ENCODE peak calls at places on chromosomes 4 and X, in nine cellular contexts. S, Y, L, E, J, W, R, K and T are unnamed samples.

GRCh38 chr4:76708986-76709385 is 189.0 kb downstream of the SOWAHB start:
- DNase-seq in S (no peak), Y (no peak), L (no peak), E (no peak), J (no peak), W (no peak), R (no peak), K (no peak), T (no peak)

GRCh38 chrX:40543661-40544328 is 37.0 kb upstream of the ATP6AP2 start:
- DNase-seq in S (no peak), Y (no peak), L (peak), E (no peak), J (no peak), W (no peak), R (no peak), K (peak), T (no peak)

GRCh38 chrX:131262738-131263679 is 26.1 kb downstream of the IGSF1 start:
- DNase-seq in S (no peak), Y (no peak), L (peak), E (no peak), J (no peak), W (no peak), R (peak), K (no peak), T (no peak)

GRCh38 chr4:141789716-141790115 is 153.3 kb downstream of the IL15 start:
- DNase-seq in S (no peak), Y (no peak), L (no peak), E (no peak), J (no peak), W (no peak), R (no peak), K (no peak), T (no peak)

GRCh38 chr4:187929024-187929423 is 66.5 kb upstream of the ZFP42 start:
- DNase-seq in S (no peak), Y (no peak), L (peak), E (no peak), J (no peak), W (no peak), R (no peak), K (no peak), T (no peak)

GRCh38 chr4:133668061-133668851 is 519.2 kb downstream of the PCDH10 start:
- DNase-seq in S (no peak), Y (no peak), L (no peak), E (no peak), J (no peak), W (no peak), R (no peak), K (no peak), T (no peak)

GRCh38 chr4:105022811-105023667 is 123.6 kb upstream of the TET2 start:
- DNase-seq in S (no peak), Y (no peak), L (no peak), E (no peak), J (no peak), W (no peak), R (no peak), K (peak), T (no peak)

GRCh38 chr4:113406723-113407016 is 354.9 kb downstream of the CAMK2D start:
- DNase-seq in S (no peak), Y (no peak), L (no peak), E (no peak), J (no peak), W (no peak), R (no peak), K (no peak), T (no peak)

GRCh38 chr4:124183926-124184325 is 528.6 kb downstream of the ANKRD50 start:
- DNase-seq in S (no peak), Y (no peak), L (no peak), E (no peak), J (no peak), W (no peak), R (no peak), K (peak), T (no peak)

GRCh38 chrX:55111578-55112254 is 22.9 kb downstream of the PAGE2 start:
- DNase-seq in S (no peak), Y (no peak), L (no peak), E (no peak), J (no peak), W (no peak), R (no peak), K (no peak), T (no peak)

GRCh38 chrX:28491941-28492340 is 95.3 kb upstream of the IL1RAPL1 start:
- DNase-seq in S (no peak), Y (no peak), L (no peak), E (no peak), J (no peak), W (no peak), R (no peak), K (peak), T (no peak)
- H3K4me3 ChIP-seq in S (no peak), Y (no peak), L (no peak), E (no peak), J (no peak), W (no peak), R (no peak), K (no peak), T (no peak)

GRCh38 chr4:2394544-2394943 is 23.9 kb downstream of the ZFYVE28 start:
- DNase-seq in S (no peak), Y (no peak), L (no peak), E (no peak), J (no peak), W (no peak), R (no peak), K (no peak), T (no peak)

GRCh38 chr4:2395038-2395437 is 23.4 kb downstream of the ZFYVE28 start:
- DNase-seq in S (no peak), Y (no peak), L (no peak), E (no peak), J (no peak), W (no peak), R (no peak), K (peak), T (no peak)

GRCh38 chr4:2390780-2391490 is 27.5 kb downstream of the ZFYVE28 start:
- DNase-seq in S (no peak), Y (no peak), L (peak), E (no peak), J (no peak), W (no peak), R (no peak), K (no peak), T (no peak)

GRCh38 chr4:2395584-2395983 is 22.9 kb downstream of the ZFYVE28 start:
- DNase-seq in S (no peak), Y (no peak), L (no peak), E (no peak), J (no peak), W (no peak), R (no peak), K (no peak), T (no peak)

DNA sequence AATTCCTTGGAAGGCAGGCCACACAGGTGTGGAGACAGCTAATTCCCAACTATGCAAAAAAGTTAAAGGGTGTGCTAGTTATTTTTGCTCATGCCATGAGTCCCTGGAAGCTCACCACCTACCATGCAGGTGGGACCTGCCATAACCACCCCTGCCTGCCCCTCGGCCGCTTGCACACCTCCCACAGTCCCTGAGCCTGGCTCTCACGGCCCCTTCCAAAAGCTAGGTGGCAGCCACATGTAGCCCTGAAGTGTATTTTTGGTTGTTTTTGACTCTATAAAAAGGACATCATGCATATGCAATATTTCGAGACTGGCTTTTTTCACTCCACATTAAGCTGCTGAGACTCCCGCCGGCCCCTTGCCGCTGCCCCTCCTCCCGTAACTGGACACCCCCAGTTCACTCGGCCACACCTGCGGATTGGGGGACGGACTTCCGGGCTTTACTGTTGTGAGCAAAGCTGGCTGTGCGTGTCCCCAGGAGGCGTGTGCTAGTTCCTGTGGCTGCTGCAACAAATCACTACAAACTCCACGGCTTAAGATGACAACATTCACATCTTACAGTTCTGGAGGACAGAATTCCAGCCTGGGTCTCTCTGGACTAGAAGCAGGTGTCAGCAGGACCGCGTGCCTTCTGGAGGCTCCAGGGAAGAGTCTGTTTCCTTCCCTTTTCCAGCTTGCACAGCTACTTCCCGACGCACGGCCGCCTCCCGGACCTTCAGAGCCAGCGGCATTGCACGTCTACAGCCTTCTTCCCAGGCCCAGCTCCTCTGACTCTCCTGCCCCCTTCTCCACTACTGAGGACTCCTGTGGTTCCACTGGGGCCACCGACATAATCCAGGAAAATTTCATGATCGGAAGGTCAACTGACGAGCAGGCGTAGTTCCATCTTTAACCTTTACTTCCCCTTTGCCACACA is 24.8 kb downstream of the ZFYVE28 start:
- DNase-seq in S (peak), Y (peak), L (peak), E (no peak), J (no peak), W (no peak), R (no peak), K (peak), T (no peak)
- H3K4me3 ChIP-seq in S (peak), Y (no peak), L (peak), E (no peak), J (peak), W (no peak), R (peak), K (no peak), T (no peak)

GRCh38 chr4:180059216-180059881 is 2183.9 kb upstream of the TENM3 start:
- DNase-seq in S (no peak), Y (peak), L (no peak), E (peak), J (no peak), W (no peak), R (no peak), K (no peak), T (no peak)

GRCh38 chr4:180057891-180058643 is 2185.1 kb upstream of the TENM3 start:
- DNase-seq in S (no peak), Y (peak), L (no peak), E (peak), J (no peak), W (peak), R (peak), K (peak), T (no peak)

GRCh38 chr4:180058731-180059215 is 2184.4 kb upstream of the TENM3 start:
- DNase-seq in S (no peak), Y (peak), L (no peak), E (peak), J (no peak), W (peak), R (peak), K (peak), T (no peak)

GRCh38 chr4:180057198-180057821 is 2185.9 kb upstream of the TENM3 start:
- DNase-seq in S (no peak), Y (no peak), L (no peak), E (no peak), J (no peak), W (no peak), R (no peak), K (no peak), T (no peak)

DNA sequence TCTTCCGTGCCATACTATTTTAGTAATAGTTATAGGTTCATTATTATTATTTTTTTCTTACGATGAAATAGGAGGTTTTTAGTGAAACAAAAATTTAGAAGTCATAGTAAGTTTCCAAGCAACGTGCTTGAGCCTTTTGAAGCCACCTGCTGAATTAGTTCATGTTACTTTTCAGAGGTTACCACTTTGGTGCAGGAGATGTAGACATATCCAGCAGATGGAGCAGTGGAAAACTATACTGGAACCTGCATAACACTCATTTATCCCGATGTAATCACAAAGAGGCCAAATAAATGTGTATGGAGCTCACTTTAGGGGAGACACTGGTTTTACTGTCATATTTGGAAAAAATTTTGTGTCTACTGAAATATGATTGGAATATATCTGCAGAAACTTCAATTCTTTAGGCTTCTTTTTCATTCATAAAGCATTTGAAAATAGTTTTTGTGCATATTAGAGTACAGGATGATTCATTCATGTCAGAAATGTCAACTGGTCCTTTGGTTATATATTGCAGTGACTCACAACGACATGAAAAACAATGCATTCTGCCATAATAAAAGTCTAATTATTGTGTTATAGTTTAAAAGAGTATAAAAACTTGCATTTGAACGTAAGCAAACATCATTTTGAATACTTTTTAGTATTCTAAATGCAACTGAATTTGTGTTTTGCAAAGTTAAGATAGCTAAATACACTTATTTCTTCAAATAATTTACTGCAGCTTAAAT is 2182.9 kb upstream of the TENM3 start:
- DNase-seq in S (no peak), Y (no peak), L (no peak), E (no peak), J (no peak), W (no peak), R (no peak), K (no peak), T (no peak)
- H3K4me3 ChIP-seq in S (no peak), Y (no peak), L (no peak), E (no peak), J (no peak), W (no peak), R (no peak), K (no peak), T (no peak)

DNA sequence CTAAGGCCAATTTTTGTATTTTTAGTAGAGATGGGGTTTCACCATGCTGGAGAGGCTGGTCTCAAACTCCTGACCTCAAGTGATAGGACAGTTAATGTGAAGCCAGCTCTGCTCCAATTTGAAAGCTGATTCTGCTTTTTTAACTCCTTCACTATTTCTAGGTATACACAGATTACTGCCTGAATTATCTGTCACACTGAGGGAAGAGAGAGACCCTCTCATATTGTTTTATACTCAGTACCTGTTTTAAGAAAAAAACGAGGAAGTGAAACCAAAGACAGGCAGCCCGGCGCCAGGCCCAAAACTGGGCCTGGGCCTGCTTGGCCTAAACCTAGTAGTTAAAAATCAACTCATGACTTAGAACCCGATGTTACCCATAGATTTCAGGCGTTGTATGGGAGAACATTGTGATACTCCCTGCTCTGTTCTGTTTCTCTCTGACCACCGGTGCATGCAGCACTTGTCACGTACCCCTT is 1601.5 kb upstream of the PCDH10 start:
- DNase-seq in S (no peak), Y (no peak), L (peak), E (peak), J (no peak), W (no peak), R (no peak), K (no peak), T (no peak)
- H3K4me3 ChIP-seq in S (no peak), Y (no peak), L (no peak), E (no peak), J (no peak), W (no peak), R (no peak), K (no peak), T (no peak)

GRCh38 chr4:101140228-101140627 is 207.1 kb downstream of the PPP3CA start:
- DNase-seq in S (no peak), Y (no peak), L (no peak), E (no peak), J (no peak), W (no peak), R (no peak), K (no peak), T (no peak)

GRCh38 chr4:101141230-101141629 is 206.1 kb downstream of the PPP3CA start:
- DNase-seq in S (no peak), Y (no peak), L (no peak), E (no peak), J (no peak), W (no peak), R (no peak), K (no peak), T (no peak)

GRCh38 chr4:101136373-101137370 is 210.7 kb downstream of the PPP3CA start:
- DNase-seq in S (no peak), Y (no peak), L (no peak), E (no peak), J (no peak), W (no peak), R (no peak), K (no peak), T (no peak)

DNA sequence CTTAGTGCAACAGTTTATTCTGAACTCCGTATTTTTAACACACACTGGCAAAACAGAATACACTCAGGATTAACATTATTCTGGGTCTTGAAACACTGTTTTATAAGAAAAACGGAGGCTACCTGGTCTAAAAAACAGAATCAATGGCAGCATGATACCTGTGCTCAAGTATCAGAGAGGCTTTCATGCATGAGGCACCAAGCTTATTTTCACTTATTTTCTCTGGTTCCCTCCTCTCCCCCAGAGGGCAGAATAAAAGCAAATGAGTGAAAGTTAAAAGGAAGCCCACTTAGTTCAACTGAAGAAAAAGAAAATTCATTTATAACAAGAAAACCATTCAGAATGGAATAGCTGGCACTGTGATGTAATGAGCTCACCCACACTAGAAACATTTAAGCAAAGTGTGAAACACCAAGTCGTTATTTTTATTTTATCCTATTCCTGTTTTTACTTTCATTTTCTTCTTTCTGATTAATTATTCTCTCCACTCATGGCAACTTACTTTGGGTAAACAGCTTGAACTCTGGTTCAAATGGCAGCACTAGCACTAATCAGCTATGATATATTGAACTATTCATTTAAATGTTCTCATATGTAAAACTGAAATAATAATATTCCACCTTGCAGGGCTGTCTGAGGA is 211.8 kb downstream of the PPP3CA start:
- DNase-seq in S (no peak), Y (no peak), L (no peak), E (no peak), J (no peak), W (no peak), R (no peak), K (no peak), T (no peak)
- H3K4me3 ChIP-seq in S (no peak), Y (no peak), L (no peak), E (peak), J (peak), W (no peak), R (no peak), K (no peak), T (no peak)

GRCh38 chrX:38327775-38328081 is 419 bp upstream of the RPGR start:
- DNase-seq in S (no peak), Y (no peak), L (no peak), E (no peak), J (no peak), W (no peak), R (no peak), K (no peak), T (no peak)
- H3K4me3 ChIP-seq in S (peak), Y (peak), L (peak), E (peak), J (peak), W (peak), R (peak), K (no peak), T (peak)

DNA sequence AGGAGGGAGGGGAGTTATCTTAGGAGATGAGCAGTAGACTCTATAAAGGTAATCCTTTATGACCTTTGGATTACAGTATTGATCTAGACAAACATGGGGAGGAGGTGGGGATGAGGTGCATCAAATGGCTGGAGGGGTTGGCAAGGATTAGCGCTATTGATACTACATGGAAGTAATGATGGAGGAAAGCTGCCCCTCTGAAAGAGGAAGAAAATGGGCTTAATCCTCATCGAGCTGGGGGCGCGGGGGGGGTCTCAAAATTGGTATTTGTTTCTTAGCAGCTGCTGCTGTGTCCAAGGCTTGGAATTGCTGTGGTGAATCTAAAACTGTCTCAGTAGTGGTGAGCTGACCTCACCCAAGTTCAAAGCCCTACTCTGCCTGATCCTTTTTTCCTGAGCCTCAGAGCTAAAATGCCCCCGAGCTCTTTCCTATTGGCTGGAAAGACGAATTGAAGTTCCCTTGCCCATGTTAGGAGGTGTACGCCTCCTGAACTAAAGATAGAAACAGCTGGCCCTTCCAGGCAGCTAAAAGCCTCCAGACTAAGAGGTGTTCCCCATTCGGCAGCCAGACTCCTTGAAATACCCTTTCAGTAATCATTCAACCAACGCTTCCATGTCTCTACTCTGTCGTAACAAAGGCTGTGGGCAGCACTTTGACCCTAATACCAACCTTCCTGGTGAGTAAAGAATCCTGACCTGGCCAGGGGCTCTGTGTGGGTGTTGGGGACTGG is at the start of gene ITGB1BP2:
- DNase-seq in S (no peak), Y (no peak), L (no peak), E (no peak), J (peak), W (no peak), R (no peak), K (peak), T (no peak)
- H3K4me3 ChIP-seq in S (peak), Y (no peak), L (no peak), E (no peak), J (peak), W (peak), R (peak), K (no peak), T (no peak)